ENCODE peak calls at places on chromosomes 5 and 9, in eight cellular contexts. X, B, Y, F, T, P, S and Z are unnamed samples.
A peak's percentile ranks its signal among the peaks of the same experiment; 100 is the strongest.

GRCh38 chr5:68873198-68873597 is 220.6 kb upstream of the SLC30A5 start:
- DNase-seq in X (no peak), B (no peak), Y (no peak), F (no peak), T (no peak), P (no peak), S (no peak), Z (no peak)

GRCh38 chr5:73454379-73455036 is 5.9 kb upstream of the FOXD1 start:
- DNase-seq in X (peak; percentile 75), B (peak; percentile 88), Y (no peak), F (no peak), T (peak; percentile 55), P (peak; percentile 55), S (peak; percentile 73), Z (peak; percentile 91)

GRCh38 chr5:112907166-112907611 is 14.8 kb downstream of the REEP5 start:
- DNase-seq in X (no peak), B (no peak), Y (no peak), F (no peak), T (no peak), P (no peak), S (no peak), Z (no peak)

GRCh38 chr5:145908206-145908945 is 28.0 kb upstream of the SH3RF2 start:
- DNase-seq in X (no peak), B (no peak), Y (no peak), F (no peak), T (no peak), P (no peak), S (peak; percentile 26), Z (no peak)

GRCh38 chr5:107365355-107366109 is 305.2 kb downstream of the EFNA5 start:
- DNase-seq in X (no peak), B (no peak), Y (no peak), F (no peak), T (peak; percentile 77), P (peak; percentile 81), S (no peak), Z (no peak)

GRCh38 chr5:13188393-13188792 is 756.1 kb downstream of the DNAH5 start:
- DNase-seq in X (no peak), B (no peak), Y (no peak), F (no peak), T (no peak), P (peak; percentile 32), S (no peak), Z (no peak)

GRCh38 chr5:96637191-96637590 is 25.0 kb upstream of the CAST start:
- DNase-seq in X (no peak), B (no peak), Y (no peak), F (no peak), T (no peak), P (no peak), S (peak; percentile 22), Z (no peak)

GRCh38 chr9:72274916-72275315 is 90.1 kb downstream of the ZFAND5 start:
- DNase-seq in X (no peak), B (no peak), Y (no peak), F (no peak), T (no peak), P (no peak), S (no peak), Z (no peak)

GRCh38 chr5:132540764-132541163 is 2.6 kb downstream of the IL5 start:
- DNase-seq in X (no peak), B (no peak), Y (no peak), F (no peak), T (no peak), P (no peak), S (no peak), Z (no peak)

GRCh38 chr5:16918891-16919671 is 17.0 kb downstream of the MYO10 start:
- DNase-seq in X (no peak), B (no peak), Y (no peak), F (no peak), T (no peak), P (no peak), S (no peak), Z (no peak)

GRCh38 chr5:72328172-72328571 is 8.0 kb downstream of the PTCD2 start:
- DNase-seq in X (no peak), B (peak; percentile 88), Y (no peak), F (no peak), T (no peak), P (peak; percentile 75), S (peak; percentile 16), Z (peak; percentile 95)

GRCh38 chr9:122076773-122077172 is 16.3 kb downstream of the TTLL11 start:
- DNase-seq in X (no peak), B (no peak), Y (no peak), F (no peak), T (no peak), P (no peak), S (no peak), Z (no peak)

GRCh38 chr9:87436694-87437093 is 61.0 kb upstream of the DAPK1 start:
- DNase-seq in X (no peak), B (no peak), Y (no peak), F (no peak), T (no peak), P (peak; percentile 45), S (no peak), Z (no peak)

GRCh38 chr5:134005415-134006118 is 792 bp upstream of the VDAC1 start:
- DNase-seq in X (no peak), B (no peak), Y (no peak), F (no peak), T (no peak), P (peak; percentile 22), S (peak; percentile 48), Z (no peak)

GRCh38 chr9:69740872-69741505 is 18.8 kb downstream of the PTAR1 start:
- DNase-seq in X (no peak), B (no peak), Y (no peak), F (no peak), T (no peak), P (no peak), S (no peak), Z (no peak)

GRCh38 chr9:79975471-79976316 is 403.9 kb downstream of the TLE4 start:
- DNase-seq in X (no peak), B (no peak), Y (no peak), F (no peak), T (no peak), P (no peak), S (no peak), Z (no peak)

GRCh38 chr5:107607656-107608368 is 62.9 kb downstream of the EFNA5 start:
- DNase-seq in X (peak; percentile 25), B (no peak), Y (no peak), F (no peak), T (no peak), P (no peak), S (no peak), Z (no peak)

GRCh38 chr9:87545858-87546257 is 48.2 kb downstream of the DAPK1 start:
- DNase-seq in X (no peak), B (no peak), Y (no peak), F (no peak), T (no peak), P (peak; percentile 70), S (no peak), Z (no peak)

GRCh38 chr5:94857119-94857518 is 238.7 kb downstream of the SLF1 start:
- DNase-seq in X (no peak), B (peak; percentile 3), Y (no peak), F (no peak), T (no peak), P (peak; percentile 9), S (no peak), Z (no peak)

GRCh38 chr9:4519604-4520003 is 29.3 kb downstream of the SLC1A1 start:
- DNase-seq in X (no peak), B (no peak), Y (no peak), F (no peak), T (no peak), P (no peak), S (no peak), Z (no peak)

GRCh38 chr9:75775173-75775572 is 115.3 kb upstream of the PCSK5 start:
- DNase-seq in X (no peak), B (no peak), Y (no peak), F (no peak), T (no peak), P (no peak), S (no peak), Z (no peak)

GRCh38 chr5:40033411-40033810 is 608.6 kb upstream of the DAB2 start:
- DNase-seq in X (no peak), B (no peak), Y (no peak), F (no peak), T (no peak), P (no peak), S (no peak), Z (no peak)

GRCh38 chr9:136695435-136695895 is 8.2 kb upstream of the AGPAT2 start:
- DNase-seq in X (peak; percentile 99), B (peak; percentile 39), Y (no peak), F (no peak), T (no peak), P (no peak), S (no peak), Z (peak; percentile 95)

GRCh38 chr9:31304576-31304975 is 1079.9 kb upstream of the ACO1 start:
- DNase-seq in X (no peak), B (no peak), Y (no peak), F (no peak), T (no peak), P (peak; percentile 82), S (no peak), Z (no peak)

GRCh38 chr9:98977246-98977681 is 33.6 kb downstream of the COL15A1 start:
- DNase-seq in X (no peak), B (no peak), Y (no peak), F (no peak), T (no peak), P (no peak), S (no peak), Z (no peak)

GRCh38 chr5:135670588-135670987 is 91.8 kb upstream of the CXCL14 start:
- DNase-seq in X (no peak), B (no peak), Y (no peak), F (no peak), T (no peak), P (no peak), S (no peak), Z (no peak)

GRCh38 chr5:75034137-75034739 is 18.1 kb downstream of the GCNT4 start:
- DNase-seq in X (no peak), B (no peak), Y (no peak), F (peak; percentile 24), T (no peak), P (no peak), S (no peak), Z (no peak)

GRCh38 chr5:42360061-42360460 is 63.2 kb upstream of the GHR start:
- DNase-seq in X (no peak), B (no peak), Y (no peak), F (no peak), T (no peak), P (peak; percentile 2), S (no peak), Z (no peak)

GRCh38 chr9:109907400-109907799 is 127.4 kb downstream of the PALM2AKAP2 start:
- DNase-seq in X (no peak), B (no peak), Y (no peak), F (no peak), T (no peak), P (peak; percentile 18), S (peak; percentile 24), Z (no peak)

GRCh38 chr5:17218353-17219005 is 1.0 kb downstream of the BASP1 start:
- DNase-seq in X (no peak), B (no peak), Y (no peak), F (no peak), T (no peak), P (peak; percentile 74), S (no peak), Z (peak; percentile 60)

GRCh38 chr9:93346240-93347112 is 105.0 kb upstream of the FAM120A start:
- DNase-seq in X (no peak), B (no peak), Y (no peak), F (no peak), T (no peak), P (peak; percentile 9), S (peak; percentile 71), Z (no peak)

GRCh38 chr5:141402553-141403328 is at the start of gene PCDHGA9:
- DNase-seq in X (peak; percentile 53), B (no peak), Y (no peak), F (no peak), T (no peak), P (peak; percentile 24), S (peak; percentile 58), Z (no peak)

GRCh38 chr9:90274725-90275124 is 367.9 kb downstream of the DIRAS2 start:
- DNase-seq in X (no peak), B (no peak), Y (no peak), F (no peak), T (no peak), P (no peak), S (no peak), Z (no peak)

GRCh38 chr5:97297063-97297715 is 114.1 kb upstream of the RIOK2 start:
- DNase-seq in X (peak; percentile 60), B (peak; percentile 26), Y (peak; percentile 36), F (no peak), T (peak; percentile 86), P (peak; percentile 5), S (peak; percentile 63), Z (peak; percentile 42)